ENCODE peak calls at places on chromosome 16, in seven cellular contexts. One of them, this sample, is unnamed.

GRCh38 chr16:14003119-14003570 is 68.0 kb upstream of the MRTFB start:
- DNase-seq in SK-N-SH: peak
- DNase-seq in GM12891: no peak
- DNase-seq in K562: peak
- DNase-seq in HepG2: no peak
- DNase-seq in H1: peak
- DNase-seq in GM12878: no peak
- DNase-seq in this sample: no peak

GRCh38 chr16:25750489-25750888 is 58.7 kb downstream of the HS3ST4 start:
- DNase-seq in SK-N-SH: no peak
- DNase-seq in GM12891: no peak
- DNase-seq in K562: no peak
- DNase-seq in HepG2: no peak
- DNase-seq in H1: no peak
- DNase-seq in GM12878: no peak
- DNase-seq in this sample: no peak

GRCh38 chr16:22625948-22626347 is 115.3 kb downstream of the NPIPB5 start:
- DNase-seq in SK-N-SH: no peak
- DNase-seq in GM12891: no peak
- DNase-seq in K562: no peak
- DNase-seq in HepG2: no peak
- DNase-seq in H1: no peak
- DNase-seq in GM12878: no peak
- DNase-seq in this sample: no peak

GRCh38 chr16:5867250-5867649 is 769.7 kb upstream of the EEF2KMT start:
- DNase-seq in SK-N-SH: no peak
- DNase-seq in GM12891: no peak
- DNase-seq in K562: no peak
- DNase-seq in HepG2: no peak
- DNase-seq in H1: no peak
- DNase-seq in GM12878: no peak
- DNase-seq in this sample: no peak

GRCh38 chr16:75931043-75931442 is 204.8 kb upstream of the CPHXL start:
- DNase-seq in SK-N-SH: no peak
- DNase-seq in GM12891: no peak
- DNase-seq in K562: no peak
- DNase-seq in HepG2: no peak
- DNase-seq in H1: no peak
- DNase-seq in GM12878: no peak
- DNase-seq in this sample: no peak

GRCh38 chr16:72532896-72533295 is 360.9 kb upstream of the PMFBP1 start:
- DNase-seq in SK-N-SH: no peak
- DNase-seq in GM12891: no peak
- DNase-seq in K562: no peak
- DNase-seq in HepG2: no peak
- DNase-seq in H1: no peak
- DNase-seq in GM12878: no peak
- DNase-seq in this sample: no peak

GRCh38 chr16:58119509-58119845 is 9.7 kb downstream of the CFAP20 start:
- DNase-seq in SK-N-SH: no peak
- DNase-seq in GM12891: no peak
- DNase-seq in K562: no peak
- DNase-seq in HepG2: no peak
- DNase-seq in H1: no peak
- DNase-seq in GM12878: no peak
- DNase-seq in this sample: no peak

GRCh38 chr16:25747160-25747758 is 55.5 kb downstream of the HS3ST4 start:
- DNase-seq in SK-N-SH: no peak
- DNase-seq in GM12891: no peak
- DNase-seq in K562: peak
- DNase-seq in HepG2: no peak
- DNase-seq in H1: peak
- DNase-seq in GM12878: no peak
- DNase-seq in this sample: no peak

GRCh38 chr16:75289189-75289588 is 37.8 kb upstream of the BCAR1 start:
- DNase-seq in SK-N-SH: no peak
- DNase-seq in GM12891: no peak
- DNase-seq in K562: no peak
- DNase-seq in HepG2: no peak
- DNase-seq in H1: no peak
- DNase-seq in GM12878: no peak
- DNase-seq in this sample: no peak

GRCh38 chr16:81879625-81880024 is 100.5 kb downstream of the PLCG2 start:
- DNase-seq in SK-N-SH: no peak
- DNase-seq in GM12891: no peak
- DNase-seq in K562: peak
- DNase-seq in HepG2: no peak
- DNase-seq in H1: no peak
- DNase-seq in GM12878: no peak
- DNase-seq in this sample: no peak

GRCh38 chr16:71933913-71934696 is 38.8 kb downstream of the IST1 start:
- DNase-seq in SK-N-SH: no peak
- DNase-seq in GM12891: no peak
- DNase-seq in K562: peak
- DNase-seq in HepG2: no peak
- DNase-seq in H1: no peak
- DNase-seq in GM12878: no peak
- DNase-seq in this sample: no peak

GRCh38 chr16:799111-799947 is 1.2 kb downstream of the GNG13 start:
- DNase-seq in SK-N-SH: no peak
- DNase-seq in GM12891: no peak
- DNase-seq in K562: no peak
- DNase-seq in HepG2: no peak
- DNase-seq in H1: no peak
- DNase-seq in GM12878: no peak
- DNase-seq in this sample: no peak

GRCh38 chr16:71848622-71849021 is 2.8 kb downstream of the ATXN1L start:
- DNase-seq in SK-N-SH: no peak
- DNase-seq in GM12891: no peak
- DNase-seq in K562: no peak
- DNase-seq in HepG2: no peak
- DNase-seq in H1: no peak
- DNase-seq in GM12878: no peak
- DNase-seq in this sample: no peak

GRCh38 chr16:6510261-6510660 is 822.4 kb upstream of the RBFOX1 start:
- DNase-seq in SK-N-SH: no peak
- DNase-seq in GM12891: no peak
- DNase-seq in K562: no peak
- DNase-seq in HepG2: no peak
- DNase-seq in H1: no peak
- DNase-seq in GM12878: no peak
- DNase-seq in this sample: no peak

GRCh38 chr16:71878911-71879310 is 5.1 kb downstream of the ZNF821 start:
- DNase-seq in SK-N-SH: no peak
- DNase-seq in GM12891: no peak
- DNase-seq in K562: no peak
- DNase-seq in HepG2: no peak
- DNase-seq in H1: no peak
- DNase-seq in GM12878: no peak
- DNase-seq in this sample: no peak

GRCh38 chr16:56203052-56203451 is 11.8 kb downstream of the GNAO1 start:
- DNase-seq in SK-N-SH: peak
- DNase-seq in GM12891: no peak
- DNase-seq in K562: peak
- DNase-seq in HepG2: peak
- DNase-seq in H1: peak
- DNase-seq in GM12878: no peak
- DNase-seq in this sample: no peak

GRCh38 chr16:73166972-73167550 is 119.1 kb upstream of the ZFHX3 start:
- DNase-seq in SK-N-SH: peak
- DNase-seq in GM12891: no peak
- DNase-seq in K562: no peak
- DNase-seq in HepG2: no peak
- DNase-seq in H1: no peak
- DNase-seq in GM12878: no peak
- DNase-seq in this sample: no peak

GRCh38 chr16:58056580-58056979 is 31.0 kb downstream of the MMP15 start:
- DNase-seq in SK-N-SH: no peak
- DNase-seq in GM12891: no peak
- DNase-seq in K562: no peak
- DNase-seq in HepG2: no peak
- DNase-seq in H1: no peak
- DNase-seq in GM12878: no peak
- DNase-seq in this sample: no peak

GRCh38 chr16:23959069-23959800 is 123.5 kb downstream of the PRKCB start:
- DNase-seq in SK-N-SH: no peak
- DNase-seq in GM12891: no peak
- DNase-seq in K562: peak
- DNase-seq in HepG2: no peak
- DNase-seq in H1: no peak
- DNase-seq in GM12878: no peak
- DNase-seq in this sample: no peak

GRCh38 chr16:23869052-23869451 is 33.3 kb downstream of the PRKCB start:
- DNase-seq in SK-N-SH: no peak
- DNase-seq in GM12891: no peak
- DNase-seq in K562: no peak
- DNase-seq in HepG2: no peak
- DNase-seq in H1: no peak
- DNase-seq in GM12878: no peak
- DNase-seq in this sample: no peak

GRCh38 chr16:56983211-56983751 is 6.1 kb upstream of the NLRC5 start:
- DNase-seq in SK-N-SH: no peak
- DNase-seq in GM12891: no peak
- DNase-seq in K562: no peak
- DNase-seq in HepG2: no peak
- DNase-seq in H1: no peak
- DNase-seq in GM12878: no peak
- DNase-seq in this sample: no peak

GRCh38 chr16:70576431-70577255 is 53.0 kb downstream of the SF3B3 start:
- DNase-seq in SK-N-SH: no peak
- DNase-seq in GM12891: no peak
- DNase-seq in K562: no peak
- DNase-seq in HepG2: peak
- DNase-seq in H1: no peak
- DNase-seq in GM12878: peak
- DNase-seq in this sample: no peak
- TF ChIP-seq POLR2AphosphoS5 in SK-N-SH: peak
- TF ChIP-seq POLR2AphosphoS5 in GM12891: peak
- TF ChIP-seq POLR2AphosphoS5 in K562: peak
- TF ChIP-seq POLR2AphosphoS5 in HepG2: peak
- TF ChIP-seq POLR2AphosphoS5 in H1: peak
- TF ChIP-seq POLR2AphosphoS5 in GM12878: peak
- TF ChIP-seq POLR2AphosphoS5 in this sample: peak

GRCh38 chr16:89739383-89739782 is 18.0 kb downstream of the ZNF276 start:
- DNase-seq in SK-N-SH: no peak
- DNase-seq in GM12891: no peak
- DNase-seq in K562: no peak
- DNase-seq in HepG2: no peak
- DNase-seq in H1: no peak
- DNase-seq in GM12878: no peak
- DNase-seq in this sample: no peak

GRCh38 chr16:89744813-89745212 is 23.5 kb downstream of the ZNF276 start:
- DNase-seq in SK-N-SH: no peak
- DNase-seq in GM12891: no peak
- DNase-seq in K562: no peak
- DNase-seq in HepG2: no peak
- DNase-seq in H1: no peak
- DNase-seq in GM12878: no peak
- DNase-seq in this sample: no peak

GRCh38 chr16:89741342-89742014 is 20.1 kb downstream of the ZNF276 start:
- DNase-seq in SK-N-SH: no peak
- DNase-seq in GM12891: no peak
- DNase-seq in K562: no peak
- DNase-seq in HepG2: no peak
- DNase-seq in H1: no peak
- DNase-seq in GM12878: no peak
- DNase-seq in this sample: no peak

GRCh38 chr16:89746043-89746442 is 24.7 kb downstream of the ZNF276 start:
- DNase-seq in SK-N-SH: no peak
- DNase-seq in GM12891: no peak
- DNase-seq in K562: no peak
- DNase-seq in HepG2: no peak
- DNase-seq in H1: no peak
- DNase-seq in GM12878: no peak
- DNase-seq in this sample: no peak

DNA sequence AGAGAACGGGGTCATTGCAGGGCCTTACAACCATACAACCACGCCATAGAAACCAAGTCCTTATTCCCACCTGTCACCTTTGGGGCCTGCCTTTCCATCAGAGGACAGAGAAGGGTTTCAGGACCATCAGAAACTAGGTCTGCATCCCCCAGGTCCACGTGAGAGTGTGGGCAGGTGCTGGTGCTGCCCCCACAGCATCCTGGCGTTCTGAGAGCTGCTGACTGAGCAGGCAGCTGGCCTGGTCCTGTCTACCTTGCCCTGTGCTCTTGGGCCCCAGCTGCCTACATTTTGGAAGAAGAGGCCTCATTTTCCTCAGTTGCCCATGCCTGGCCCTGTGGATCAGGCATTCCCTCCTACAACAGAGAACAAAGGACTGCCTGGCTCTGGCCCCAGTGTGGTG is 21.6 kb downstream of the ZNF276 start:
- DNase-seq in SK-N-SH: no peak
- DNase-seq in GM12891: no peak
- DNase-seq in K562: no peak
- DNase-seq in HepG2: no peak
- DNase-seq in H1: no peak
- DNase-seq in GM12878: no peak
- DNase-seq in this sample: no peak
- TF ChIP-seq TAF1 in SK-N-SH: no peak
- TF ChIP-seq TAF1 in GM12891: no peak
- TF ChIP-seq TAF1 in K562: no peak
- TF ChIP-seq TAF1 in HepG2: no peak
- TF ChIP-seq TAF1 in H1: no peak
- TF ChIP-seq TAF1 in GM12878: no peak
- TF ChIP-seq TAF1 in this sample: no peak

GRCh38 chr16:68074850-68075249 is 10.3 kb upstream of the NFATC3 start:
- DNase-seq in SK-N-SH: no peak
- DNase-seq in GM12891: peak
- DNase-seq in K562: no peak
- DNase-seq in HepG2: no peak
- DNase-seq in H1: no peak
- DNase-seq in GM12878: peak
- DNase-seq in this sample: peak
- TF ChIP-seq POLR2AphosphoS5 in SK-N-SH: no peak
- TF ChIP-seq POLR2AphosphoS5 in GM12891: no peak
- TF ChIP-seq POLR2AphosphoS5 in K562: no peak
- TF ChIP-seq POLR2AphosphoS5 in HepG2: no peak
- TF ChIP-seq POLR2AphosphoS5 in H1: no peak
- TF ChIP-seq POLR2AphosphoS5 in GM12878: no peak
- TF ChIP-seq POLR2AphosphoS5 in this sample: peak

GRCh38 chr16:11259288-11259621 is 3.3 kb upstream of the SOCS1 start:
- DNase-seq in SK-N-SH: no peak
- DNase-seq in GM12891: no peak
- DNase-seq in K562: no peak
- DNase-seq in HepG2: no peak
- DNase-seq in H1: no peak
- DNase-seq in GM12878: no peak
- DNase-seq in this sample: no peak

GRCh38 chr16:11255737-11256656 is at the start of gene SOCS1:
- DNase-seq in SK-N-SH: peak
- DNase-seq in GM12891: peak
- DNase-seq in K562: peak
- DNase-seq in HepG2: peak
- DNase-seq in H1: peak
- DNase-seq in GM12878: no peak
- DNase-seq in this sample: peak

GRCh38 chr16:11258553-11259287 is 2.7 kb upstream of the SOCS1 start:
- DNase-seq in SK-N-SH: peak
- DNase-seq in GM12891: peak
- DNase-seq in K562: no peak
- DNase-seq in HepG2: peak
- DNase-seq in H1: no peak
- DNase-seq in GM12878: peak
- DNase-seq in this sample: peak

GRCh38 chr16:11256657-11257130 is 690 bp upstream of the SOCS1 start:
- DNase-seq in SK-N-SH: peak
- DNase-seq in GM12891: no peak
- DNase-seq in K562: peak
- DNase-seq in HepG2: no peak
- DNase-seq in H1: no peak
- DNase-seq in GM12878: no peak
- DNase-seq in this sample: no peak

GRCh38 chr16:11257131-11257938 is 1.3 kb upstream of the SOCS1 start:
- DNase-seq in SK-N-SH: peak
- DNase-seq in GM12891: no peak
- DNase-seq in K562: peak
- DNase-seq in HepG2: peak
- DNase-seq in H1: peak
- DNase-seq in GM12878: no peak
- DNase-seq in this sample: no peak
- TF ChIP-seq TAF1 in SK-N-SH: no peak
- TF ChIP-seq TAF1 in GM12891: no peak
- TF ChIP-seq TAF1 in K562: no peak
- TF ChIP-seq TAF1 in HepG2: no peak
- TF ChIP-seq TAF1 in H1: no peak
- TF ChIP-seq TAF1 in GM12878: no peak
- TF ChIP-seq TAF1 in this sample: no peak